ENCODE peak calls at places on chromosomes 2 and 18, in six cellular contexts. K, A, W, U, Z and P are unnamed samples.

GRCh38 chr2:120934221-120934639 is 198.6 kb downstream of the GLI2 start:
- DNase-seq in K (no peak), W (peak; percentile 62), A (peak; percentile 53), Z (no peak), U (no peak), P (no peak)

GRCh38 chr2:126315840-126316239 is 340.1 kb upstream of the GYPC start:
- DNase-seq in K (no peak), U (no peak), W (no peak), Z (no peak), A (no peak), P (no peak)

GRCh38 chr18:52869349-52869923 is 529.4 kb downstream of the DCC start:
- DNase-seq in W (no peak), Z (no peak), K (no peak), U (no peak), A (no peak), P (no peak)

GRCh38 chr2:72892506-72893173 is 5.4 kb downstream of the SPR start:
- DNase-seq in K (peak; percentile 81), Z (peak; percentile 50), A (peak; percentile 70), W (peak; percentile 68), U (no peak), P (peak; percentile 80)

GRCh38 chr2:37443082-37443481 is 98.7 kb downstream of the QPCT start:
- DNase-seq in Z (no peak), W (no peak), U (no peak), A (no peak), K (no peak), P (no peak)

GRCh38 chr2:16215892-16216554 is 275.7 kb downstream of the MYCN start:
- DNase-seq in W (no peak), A (no peak), U (no peak), Z (no peak), K (no peak), P (no peak)

GRCh38 chr2:12501469-12502147 is 215.1 kb upstream of the TRIB2 start:
- DNase-seq in U (no peak), W (no peak), K (no peak), A (peak; percentile 32), Z (no peak), P (no peak)

GRCh38 chr2:86750240-86750839 is 30.2 kb downstream of the RMND5A start:
- DNase-seq in U (no peak), A (no peak), W (peak; percentile 20), K (no peak), Z (no peak), P (no peak)

GRCh38 chr2:74025971-74026612 is 41.4 kb downstream of the TET3 start:
- DNase-seq in Z (no peak), K (peak; percentile 63), A (peak; percentile 45), W (no peak), U (no peak), P (no peak)

GRCh38 chr2:180523629-180524340 is 456.6 kb upstream of the UBE2E3 start:
- DNase-seq in Z (no peak), A (peak; percentile 95), K (no peak), U (no peak), W (peak; percentile 88), P (no peak)

GRCh38 chr18:69874058-69874457 is 73.6 kb downstream of the CD226 start:
- DNase-seq in Z (no peak), U (no peak), K (no peak), A (peak; percentile 65), W (peak; percentile 6), P (no peak)

GRCh38 chr18:8424917-8425725 is 184.1 kb upstream of the RAB12 start:
- DNase-seq in K (no peak), U (no peak), Z (peak; percentile 69), W (peak; percentile 91), A (peak; percentile 75), P (peak; percentile 25)

GRCh38 chr2:19971691-19972090 is 18.2 kb downstream of the WDR35 start:
- DNase-seq in W (no peak), U (no peak), K (no peak), Z (no peak), A (no peak), P (no peak)

GRCh38 chr18:24785019-24785418 is 324.6 kb downstream of the HRH4 start:
- DNase-seq in Z (no peak), A (peak; percentile 43), U (no peak), W (no peak), K (no peak), P (no peak)

GRCh38 chr2:226963528-226963927 is 127.7 kb downstream of the RHBDD1 start:
- DNase-seq in W (peak; percentile 36), Z (peak; percentile 38), A (peak; percentile 73), U (no peak), K (no peak), P (no peak)

GRCh38 chr18:12597775-12598174 is 60.1 kb downstream of the SPIRE1 start:
- DNase-seq in W (peak; percentile 76), Z (peak; percentile 68), A (peak; percentile 90), U (no peak), K (no peak), P (no peak)

GRCh38 chr2:73610111-73610510 is 32.1 kb downstream of the NAT8 start:
- DNase-seq in K (no peak), Z (no peak), W (no peak), A (no peak), U (no peak), P (no peak)

GRCh38 chr2:4979127-4979526 is 713.1 kb upstream of the SOX11 start:
- DNase-seq in W (no peak), A (no peak), Z (no peak), K (no peak), U (no peak), P (no peak)

GRCh38 chr18:57438669-57439616 is 3.8 kb downstream of the ONECUT2 start:
- DNase-seq in Z (no peak), U (peak; percentile 27), W (no peak), A (no peak), K (no peak), P (no peak)

GRCh38 chr18:21686282-21687105 is 18.1 kb downstream of the ABHD3 start:
- DNase-seq in W (peak; percentile 75), A (peak; percentile 59), K (no peak), Z (peak; percentile 17), U (no peak), P (no peak)

GRCh38 chr2:232894251-232894650 is 24.2 kb downstream of the SNORC start:
- DNase-seq in K (no peak), Z (no peak), U (no peak), W (no peak), A (no peak), P (no peak)

GRCh38 chr2:205706769-205707375 is 24.6 kb downstream of the NRP2 start:
- DNase-seq in U (no peak), Z (peak; percentile 39), A (peak; percentile 97), W (peak; percentile 97), K (no peak), P (no peak)

GRCh38 chr2:48569433-48569832 is 39.5 kb downstream of the STON1 start:
- DNase-seq in A (no peak), W (no peak), U (no peak), K (no peak), Z (no peak), P (no peak)

GRCh38 chr2:1494257-1494656 is 81.0 kb downstream of the TPO start:
- DNase-seq in W (no peak), A (no peak), Z (no peak), K (no peak), U (no peak), P (no peak)

GRCh38 chr2:28958689-28959088 is 22.4 kb upstream of the TOGARAM2 start:
- DNase-seq in U (peak; percentile 69), Z (peak; percentile 61), W (peak; percentile 77), A (peak; percentile 74), K (peak; percentile 71), P (no peak)

GRCh38 chr2:151292546-151292945 is 3.1 kb upstream of the NMI start:
- DNase-seq in U (no peak), W (no peak), K (no peak), A (no peak), Z (no peak), P (no peak)
- H4K91ac ChIP-seq in U (no peak overlapping the region), W (no peak overlapping the region), K (no peak overlapping the region), A (no peak overlapping the region), Z (no peak overlapping the region), P (no peak overlapping the region)

GRCh38 chr2:2800001-2800400 is 468.9 kb upstream of the MYT1L start:
- DNase-seq in A (no peak), Z (no peak), U (no peak), W (no peak), K (no peak), P (no peak)
- H4K91ac ChIP-seq in A (no peak overlapping the region), Z (no peak overlapping the region), U (no peak overlapping the region), W (no peak overlapping the region), K (no peak overlapping the region), P (no peak overlapping the region)

DNA sequence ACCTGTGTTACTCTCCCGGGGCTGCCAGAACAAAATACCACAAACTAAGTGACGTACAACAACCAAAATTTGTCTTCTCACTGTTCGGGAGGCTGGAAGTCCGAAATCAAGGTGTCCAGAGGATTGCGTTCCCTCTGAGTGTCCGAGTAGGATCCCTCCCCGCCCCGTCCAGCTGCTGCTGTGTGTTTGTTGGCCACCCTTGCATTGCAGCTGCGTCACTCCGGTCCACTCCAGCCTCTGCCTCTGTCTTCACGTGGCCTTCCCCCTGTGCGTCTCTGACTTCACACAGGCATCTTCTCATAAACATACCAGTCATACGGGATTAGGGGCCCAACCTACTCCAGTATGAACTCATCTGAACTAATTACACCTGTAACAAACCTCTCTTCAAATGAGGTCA is 251.8 kb upstream of the SMIM21 start:
- DNase-seq in Z (no peak), W (no peak), A (no peak), K (no peak), U (no peak), P (no peak)
- H4K91ac ChIP-seq in Z (no peak overlapping the region), W (peak overlapping the region; percentile 31), A (no peak overlapping the region), K (no peak overlapping the region), U (no peak overlapping the region), P (no peak overlapping the region)

GRCh38 chr18:48992133-48992532 is 41.4 kb upstream of the SMAD7 start:
- DNase-seq in K (no peak), Z (no peak), U (no peak), A (no peak), W (no peak), P (no peak)

GRCh38 chr18:48993586-48993985 is 42.8 kb upstream of the SMAD7 start:
- DNase-seq in U (no peak), A (peak; percentile 66), Z (no peak), W (peak; percentile 63), K (no peak), P (no peak)

GRCh38 chr18:48994044-48994651 is 43.4 kb upstream of the SMAD7 start:
- DNase-seq in Z (no peak), A (peak; percentile 83), U (no peak), K (no peak), W (peak; percentile 97), P (no peak)

GRCh38 chr18:48991299-48992055 is 40.7 kb upstream of the SMAD7 start:
- DNase-seq in W (no peak), A (no peak), Z (peak; percentile 62), K (no peak), U (no peak), P (no peak)

DNA sequence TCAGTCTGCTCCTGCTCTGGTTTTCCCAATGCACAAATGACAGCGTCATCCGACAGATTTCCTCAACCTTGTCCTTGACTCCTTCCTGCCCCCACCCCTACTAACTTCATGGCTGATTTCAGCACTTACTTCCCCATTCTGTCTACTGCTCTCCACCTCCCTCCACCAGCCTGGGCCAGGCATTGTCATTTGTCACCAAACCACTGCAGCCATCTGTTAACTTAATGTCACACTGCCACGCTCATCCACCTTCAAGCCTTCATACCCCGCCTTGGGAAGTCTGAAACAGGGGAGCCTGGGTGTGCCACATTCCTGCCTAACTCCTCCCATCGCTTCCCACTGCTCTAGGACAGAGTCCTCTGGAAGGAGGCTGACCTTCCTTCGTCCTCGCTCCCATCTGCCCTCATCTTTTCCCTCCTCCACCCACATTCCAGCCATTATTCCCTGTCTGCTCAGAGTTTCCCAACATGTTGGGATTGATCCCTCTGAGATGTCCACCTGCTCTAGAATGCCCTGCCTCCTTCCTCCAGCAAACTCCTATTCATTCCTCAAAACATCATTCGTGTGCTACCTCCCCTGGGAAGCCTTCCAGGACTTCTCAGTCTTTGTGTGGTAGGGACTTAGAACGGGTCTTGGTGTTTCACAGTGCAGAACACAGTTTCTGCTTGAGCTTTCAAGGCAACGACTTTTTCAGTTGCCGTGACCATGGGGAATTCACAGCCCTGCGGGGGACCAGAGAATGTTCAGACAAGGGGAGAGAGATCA is 42.2 kb upstream of the SMAD7 start:
- DNase-seq in Z (peak; percentile 43), K (no peak), U (no peak), A (no peak), W (no peak), P (no peak)
- H4K91ac ChIP-seq in Z (peak overlapping the region; percentile 97), K (no peak overlapping the region), U (no peak overlapping the region), A (peak overlapping the region; percentile 82), W (peak overlapping the region; percentile 12), P (no peak overlapping the region)